ENCODE peak calls at places on chromosome 22, in ten cellular contexts. One of them, this sample, is unnamed.

GRCh38 chr22:37328017-37328416 is 45.7 kb downstream of the CYTH4 start:
- DNase-seq in left lung: no peak
- DNase-seq in Panc1: no peak
- DNase-seq in fibroblast of lung: peak; percentile 92
- DNase-seq in dorsolateral prefrontal cortex: no peak
- DNase-seq in psoas muscle: no peak
- DNase-seq in lung: no peak
- DNase-seq in tibial artery: no peak
- DNase-seq in skeletal muscle cell: peak; percentile 57
- DNase-seq in cardiac muscle cell: no peak
- DNase-seq in this sample: no peak

GRCh38 chr22:28911279-28911640 is 27.9 kb downstream of the ZNRF3 start:
- DNase-seq in left lung: no peak
- DNase-seq in Panc1: no peak
- DNase-seq in fibroblast of lung: no peak
- DNase-seq in dorsolateral prefrontal cortex: no peak
- DNase-seq in psoas muscle: no peak
- DNase-seq in lung: no peak
- DNase-seq in tibial artery: no peak
- DNase-seq in skeletal muscle cell: no peak
- DNase-seq in cardiac muscle cell: no peak
- DNase-seq in this sample: no peak

GRCh38 chr22:29972121-29972520 is 89.1 kb downstream of the MTMR3 start:
- DNase-seq in left lung: no peak
- DNase-seq in Panc1: no peak
- DNase-seq in fibroblast of lung: no peak
- DNase-seq in dorsolateral prefrontal cortex: no peak
- DNase-seq in psoas muscle: no peak
- DNase-seq in lung: no peak
- DNase-seq in tibial artery: no peak
- DNase-seq in skeletal muscle cell: no peak
- DNase-seq in cardiac muscle cell: no peak
- DNase-seq in this sample: no peak

GRCh38 chr22:44003016-44003775 is 20.9 kb upstream of the PARVB start:
- DNase-seq in left lung: no peak
- DNase-seq in Panc1: no peak
- DNase-seq in fibroblast of lung: no peak
- DNase-seq in dorsolateral prefrontal cortex: no peak
- DNase-seq in psoas muscle: no peak
- DNase-seq in lung: no peak
- DNase-seq in tibial artery: no peak
- DNase-seq in skeletal muscle cell: no peak
- DNase-seq in cardiac muscle cell: no peak
- DNase-seq in this sample: no peak

GRCh38 chr22:41197808-41198585 is 7.1 kb upstream of the L3MBTL2 start:
- DNase-seq in left lung: peak; percentile 84
- DNase-seq in Panc1: no peak
- DNase-seq in fibroblast of lung: peak; percentile 27
- DNase-seq in dorsolateral prefrontal cortex: no peak
- DNase-seq in psoas muscle: no peak
- DNase-seq in lung: no peak
- DNase-seq in tibial artery: no peak
- DNase-seq in skeletal muscle cell: no peak
- DNase-seq in cardiac muscle cell: peak; percentile 41
- DNase-seq in this sample: no peak

GRCh38 chr22:26057731-26058130 is 111.5 kb upstream of the SEZ6L start:
- DNase-seq in left lung: no peak
- DNase-seq in Panc1: no peak
- DNase-seq in fibroblast of lung: no peak
- DNase-seq in dorsolateral prefrontal cortex: no peak
- DNase-seq in psoas muscle: no peak
- DNase-seq in lung: no peak
- DNase-seq in tibial artery: no peak
- DNase-seq in skeletal muscle cell: no peak
- DNase-seq in cardiac muscle cell: no peak
- DNase-seq in this sample: no peak

GRCh38 chr22:41517172-41518047 is 26.9 kb downstream of the POLR3H start:
- DNase-seq in left lung: no peak
- DNase-seq in Panc1: no peak
- DNase-seq in fibroblast of lung: no peak
- DNase-seq in dorsolateral prefrontal cortex: peak; percentile 87
- DNase-seq in psoas muscle: peak; percentile 69
- DNase-seq in lung: peak; percentile 77
- DNase-seq in tibial artery: peak; percentile 89
- DNase-seq in skeletal muscle cell: no peak
- DNase-seq in cardiac muscle cell: peak; percentile 70
- DNase-seq in this sample: no peak

GRCh38 chr22:35547993-35548761 is 7.5 kb downstream of the RASD2 start:
- DNase-seq in left lung: peak; percentile 43
- DNase-seq in Panc1: no peak
- DNase-seq in fibroblast of lung: no peak
- DNase-seq in dorsolateral prefrontal cortex: no peak
- DNase-seq in psoas muscle: no peak
- DNase-seq in lung: no peak
- DNase-seq in tibial artery: no peak
- DNase-seq in skeletal muscle cell: no peak
- DNase-seq in cardiac muscle cell: no peak
- DNase-seq in this sample: no peak

GRCh38 chr22:23678133-23678532 is 12.7 kb upstream of the RGL4 start:
- DNase-seq in left lung: no peak
- DNase-seq in Panc1: no peak
- DNase-seq in fibroblast of lung: no peak
- DNase-seq in dorsolateral prefrontal cortex: no peak
- DNase-seq in psoas muscle: no peak
- DNase-seq in lung: no peak
- DNase-seq in tibial artery: peak; percentile 20
- DNase-seq in skeletal muscle cell: no peak
- DNase-seq in cardiac muscle cell: no peak
- DNase-seq in this sample: no peak

GRCh38 chr22:37300551-37301017 is 18.3 kb downstream of the CYTH4 start:
- DNase-seq in left lung: peak; percentile 83
- DNase-seq in Panc1: no peak
- DNase-seq in fibroblast of lung: no peak
- DNase-seq in dorsolateral prefrontal cortex: no peak
- DNase-seq in psoas muscle: no peak
- DNase-seq in lung: no peak
- DNase-seq in tibial artery: no peak
- DNase-seq in skeletal muscle cell: no peak
- DNase-seq in cardiac muscle cell: no peak
- DNase-seq in this sample: no peak

GRCh38 chr22:26995222-26995621 is 337.8 kb downstream of the MIAT start:
- DNase-seq in left lung: no peak
- DNase-seq in Panc1: no peak
- DNase-seq in fibroblast of lung: peak; percentile 34
- DNase-seq in dorsolateral prefrontal cortex: no peak
- DNase-seq in psoas muscle: no peak
- DNase-seq in lung: no peak
- DNase-seq in tibial artery: no peak
- DNase-seq in skeletal muscle cell: no peak
- DNase-seq in cardiac muscle cell: no peak
- DNase-seq in this sample: no peak

GRCh38 chr22:25067851-25068421 is 115.4 kb downstream of the KIAA1671 start:
- DNase-seq in left lung: peak; percentile 79
- DNase-seq in Panc1: no peak
- DNase-seq in fibroblast of lung: no peak
- DNase-seq in dorsolateral prefrontal cortex: peak; percentile 38
- DNase-seq in psoas muscle: peak; percentile 41
- DNase-seq in lung: no peak
- DNase-seq in tibial artery: peak; percentile 93
- DNase-seq in skeletal muscle cell: peak; percentile 18
- DNase-seq in cardiac muscle cell: no peak
- DNase-seq in this sample: no peak

GRCh38 chr22:31637938-31638618 is 23.9 kb downstream of the PISD start:
- DNase-seq in left lung: peak; percentile 77
- DNase-seq in Panc1: no peak
- DNase-seq in fibroblast of lung: no peak
- DNase-seq in dorsolateral prefrontal cortex: no peak
- DNase-seq in psoas muscle: no peak
- DNase-seq in lung: peak; percentile 61
- DNase-seq in tibial artery: no peak
- DNase-seq in skeletal muscle cell: no peak
- DNase-seq in cardiac muscle cell: no peak
- DNase-seq in this sample: no peak

GRCh38 chr22:29700949-29701927 is 18.6 kb upstream of the CABP7 start:
- DNase-seq in left lung: peak; percentile 33
- DNase-seq in Panc1: no peak
- DNase-seq in fibroblast of lung: peak; percentile 40
- DNase-seq in dorsolateral prefrontal cortex: no peak
- DNase-seq in psoas muscle: no peak
- DNase-seq in lung: peak; percentile 32
- DNase-seq in tibial artery: no peak
- DNase-seq in skeletal muscle cell: no peak
- DNase-seq in cardiac muscle cell: peak; percentile 55
- DNase-seq in this sample: no peak

GRCh38 chr22:38017272-38017920 is 33.0 kb upstream of the SOX10 start:
- DNase-seq in left lung: no peak
- DNase-seq in Panc1: no peak
- DNase-seq in fibroblast of lung: peak; percentile 54
- DNase-seq in dorsolateral prefrontal cortex: peak; percentile 89
- DNase-seq in psoas muscle: peak; percentile 82
- DNase-seq in lung: peak; percentile 53
- DNase-seq in tibial artery: peak; percentile 88
- DNase-seq in skeletal muscle cell: no peak
- DNase-seq in cardiac muscle cell: no peak
- DNase-seq in this sample: no peak

GRCh38 chr22:17797721-17798559 is 23.7 kb upstream of the BID start:
- DNase-seq in left lung: no peak
- DNase-seq in Panc1: no peak
- DNase-seq in fibroblast of lung: no peak
- DNase-seq in dorsolateral prefrontal cortex: no peak
- DNase-seq in psoas muscle: no peak
- DNase-seq in lung: no peak
- DNase-seq in tibial artery: no peak
- DNase-seq in skeletal muscle cell: no peak
- DNase-seq in cardiac muscle cell: no peak
- DNase-seq in this sample: no peak

GRCh38 chr22:46791201-46791731 is 28.8 kb downstream of the TBC1D22A start:
- DNase-seq in left lung: peak; percentile 77
- DNase-seq in Panc1: no peak
- DNase-seq in fibroblast of lung: peak; percentile 72
- DNase-seq in dorsolateral prefrontal cortex: peak; percentile 60
- DNase-seq in psoas muscle: peak; percentile 64
- DNase-seq in lung: no peak
- DNase-seq in tibial artery: peak; percentile 69
- DNase-seq in skeletal muscle cell: no peak
- DNase-seq in cardiac muscle cell: no peak
- DNase-seq in this sample: no peak
- H3K4me3 ChIP-seq in left lung: peak overlapping the region; percentile 12
- H3K4me3 ChIP-seq in Panc1: no peak overlapping the region
- H3K4me3 ChIP-seq in fibroblast of lung: no peak overlapping the region
- H3K4me3 ChIP-seq in dorsolateral prefrontal cortex: no peak overlapping the region
- H3K4me3 ChIP-seq in psoas muscle: no peak overlapping the region
- H3K4me3 ChIP-seq in lung: no peak overlapping the region
- H3K4me3 ChIP-seq in tibial artery: no peak overlapping the region
- H3K4me3 ChIP-seq in skeletal muscle cell: no peak overlapping the region
- H3K4me3 ChIP-seq in cardiac muscle cell: no peak overlapping the region
- H3K4me3 ChIP-seq in this sample: no peak overlapping the region

DNA sequence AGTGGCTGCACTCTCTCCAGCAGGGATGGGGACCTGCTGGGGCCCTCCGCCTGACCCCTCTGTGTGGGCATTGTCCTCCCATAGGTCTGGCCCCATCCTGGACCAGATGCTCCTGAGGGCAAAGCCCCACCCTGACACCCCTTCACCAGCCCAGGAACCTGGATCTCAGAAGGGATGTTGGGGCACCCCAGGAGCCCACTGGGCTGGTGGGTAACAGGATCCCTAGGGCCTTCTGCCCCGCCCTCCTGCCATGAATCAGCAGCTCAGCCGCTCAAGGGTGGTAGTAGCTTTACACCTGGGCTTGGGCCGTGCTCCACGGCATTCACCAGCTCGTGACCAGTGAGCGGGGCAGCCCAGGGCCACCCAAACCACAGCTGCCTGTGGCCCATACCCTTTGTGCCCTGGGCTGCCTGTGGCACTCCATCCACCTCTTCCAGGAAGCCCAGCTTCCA is 1.0 kb upstream of the MAPK12 start:
- DNase-seq in left lung: no peak
- DNase-seq in Panc1: no peak
- DNase-seq in fibroblast of lung: no peak
- DNase-seq in dorsolateral prefrontal cortex: no peak
- DNase-seq in psoas muscle: no peak
- DNase-seq in lung: no peak
- DNase-seq in tibial artery: no peak
- DNase-seq in skeletal muscle cell: no peak
- DNase-seq in cardiac muscle cell: no peak
- DNase-seq in this sample: no peak
- H3K4me3 ChIP-seq in left lung: no peak overlapping the region
- H3K4me3 ChIP-seq in Panc1: no peak overlapping the region
- H3K4me3 ChIP-seq in fibroblast of lung: no peak overlapping the region
- H3K4me3 ChIP-seq in dorsolateral prefrontal cortex: no peak overlapping the region
- H3K4me3 ChIP-seq in psoas muscle: peak overlapping the region; percentile 84
- H3K4me3 ChIP-seq in lung: no peak overlapping the region
- H3K4me3 ChIP-seq in tibial artery: no peak overlapping the region
- H3K4me3 ChIP-seq in skeletal muscle cell: no peak overlapping the region
- H3K4me3 ChIP-seq in cardiac muscle cell: no peak overlapping the region
- H3K4me3 ChIP-seq in this sample: no peak overlapping the region

GRCh38 chr22:49657275-49657973 is 170.2 kb downstream of the BRD1 start:
- DNase-seq in left lung: peak; percentile 85
- DNase-seq in Panc1: no peak
- DNase-seq in fibroblast of lung: no peak
- DNase-seq in dorsolateral prefrontal cortex: no peak
- DNase-seq in psoas muscle: peak; percentile 66
- DNase-seq in lung: peak; percentile 73
- DNase-seq in tibial artery: peak; percentile 76
- DNase-seq in skeletal muscle cell: no peak
- DNase-seq in cardiac muscle cell: no peak
- DNase-seq in this sample: no peak
- H3K4me3 ChIP-seq in left lung: peak overlapping the region; percentile 59
- H3K4me3 ChIP-seq in Panc1: no peak overlapping the region
- H3K4me3 ChIP-seq in fibroblast of lung: no peak overlapping the region
- H3K4me3 ChIP-seq in dorsolateral prefrontal cortex: peak overlapping the region; percentile 28
- H3K4me3 ChIP-seq in psoas muscle: peak overlapping the region; percentile 63
- H3K4me3 ChIP-seq in lung: peak overlapping the region; percentile 71
- H3K4me3 ChIP-seq in tibial artery: peak overlapping the region; percentile 43
- H3K4me3 ChIP-seq in skeletal muscle cell: no peak overlapping the region
- H3K4me3 ChIP-seq in cardiac muscle cell: no peak overlapping the region
- H3K4me3 ChIP-seq in this sample: peak overlapping the region; percentile 23

DNA sequence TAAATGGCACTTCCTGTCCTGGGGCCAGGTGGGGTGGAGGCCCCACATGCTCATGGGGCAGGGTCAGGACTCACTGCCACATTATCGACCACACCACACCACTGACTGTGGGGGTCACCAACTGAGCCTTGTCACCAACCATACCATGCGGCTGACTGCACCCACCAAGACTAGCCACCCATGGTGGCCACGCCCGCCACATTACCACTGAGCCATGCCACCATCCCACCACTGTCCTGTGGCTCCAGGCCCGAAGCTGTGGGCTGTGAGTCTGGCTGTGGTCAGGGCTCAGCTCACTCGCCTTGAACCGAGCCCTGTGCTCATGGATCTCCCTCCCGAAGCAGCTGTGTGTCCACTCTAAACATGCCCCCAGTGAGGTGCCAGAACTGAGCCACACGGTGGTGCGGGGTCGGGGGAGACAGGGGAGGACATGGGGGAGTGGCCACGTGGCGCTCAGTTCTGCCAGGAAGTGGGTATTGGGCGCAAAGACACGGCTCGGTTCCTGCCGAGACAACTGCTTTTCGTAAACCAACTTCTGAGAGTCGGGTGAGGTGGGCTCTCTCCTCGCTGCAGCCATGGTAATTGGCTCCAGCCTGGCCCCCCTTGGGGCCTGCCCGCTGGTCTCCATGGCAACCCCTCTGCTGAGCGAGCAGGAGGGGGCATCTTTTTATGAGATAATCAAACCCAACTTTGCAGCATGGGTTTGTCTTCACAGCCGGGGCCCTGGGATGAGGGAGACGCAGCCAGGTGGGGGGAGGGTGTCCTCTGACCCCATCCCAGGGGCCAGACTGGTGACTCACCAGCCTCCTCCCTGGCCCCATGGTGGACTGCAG is 23.2 kb downstream of the RTN4R start:
- DNase-seq in left lung: no peak
- DNase-seq in Panc1: no peak
- DNase-seq in fibroblast of lung: no peak
- DNase-seq in dorsolateral prefrontal cortex: no peak
- DNase-seq in psoas muscle: no peak
- DNase-seq in lung: no peak
- DNase-seq in tibial artery: no peak
- DNase-seq in skeletal muscle cell: no peak
- DNase-seq in cardiac muscle cell: no peak
- DNase-seq in this sample: no peak
- H3K4me3 ChIP-seq in left lung: no peak overlapping the region
- H3K4me3 ChIP-seq in Panc1: no peak overlapping the region
- H3K4me3 ChIP-seq in fibroblast of lung: no peak overlapping the region
- H3K4me3 ChIP-seq in dorsolateral prefrontal cortex: no peak overlapping the region
- H3K4me3 ChIP-seq in psoas muscle: no peak overlapping the region
- H3K4me3 ChIP-seq in lung: no peak overlapping the region
- H3K4me3 ChIP-seq in tibial artery: no peak overlapping the region
- H3K4me3 ChIP-seq in skeletal muscle cell: no peak overlapping the region
- H3K4me3 ChIP-seq in cardiac muscle cell: no peak overlapping the region
- H3K4me3 ChIP-seq in this sample: no peak overlapping the region

This sample was measured in LNCaP clone FGC.